ENCODE peak calls at places on chromosome 19, in six cellular contexts. D, P, N, Q, L and V are unnamed samples. For H3K4me1 and H3K36me3, the result is how much of the 10 kb centered on the place peaks cover.

GRCh38 chr19:19592690-19593089 is 25.8 kb downstream of the PBX4 start:
- DNase-seq in Q (no peak), D (no peak), N (no peak), P (no peak), L (no peak), V (no peak)

GRCh38 chr19:54795763-54796162 is 7.6 kb upstream of the KIR2DL4 start:
- DNase-seq in L (no peak), Q (no peak), D (no peak), N (no peak), P (no peak), V (no peak)

GRCh38 chr19:3073931-3074595 is 11.8 kb upstream of the TLE5 start:
- DNase-seq in N (no peak), P (peak), L (no peak), Q (peak), D (no peak), V (peak)

GRCh38 chr19:1267441-1268391 is 1.4 kb upstream of the CIRBP start:
- DNase-seq in Q (no peak), L (no peak), N (no peak), P (no peak), D (no peak), V (no peak)

GRCh38 chr19:2160384-2160783 is 3.3 kb upstream of the DOT1L start:
- DNase-seq in Q (no peak), D (no peak), P (no peak), N (no peak), L (no peak), V (no peak)

GRCh38 chr19:53365899-53366493 is 491 bp downstream of the ZNF525 start:
- DNase-seq in P (no peak), D (no peak), N (peak), L (peak), Q (peak), V (no peak)

GRCh38 chr19:44552324-44552723 is 22.8 kb upstream of the CEACAM20 start:
- DNase-seq in Q (peak), N (peak), L (peak), D (no peak), P (peak), V (no peak)

GRCh38 chr19:47310323-47310722 is 662 bp downstream of the C5AR1 start:
- DNase-seq in Q (no peak), D (no peak), P (no peak), N (no peak), L (no peak), V (no peak)

GRCh38 chr19:2428756-2429711 is 1.6 kb upstream of the TIMM13 start:
- DNase-seq in P (no peak), D (no peak), Q (no peak), L (no peak), N (no peak), V (no peak)

GRCh38 chr19:5632657-5633056 is 9.8 kb downstream of the SAFB start:
- DNase-seq in L (no peak), P (no peak), N (no peak), Q (peak), D (no peak), V (no peak)

GRCh38 chr19:58279042-58279924 is 528 bp downstream of the ZNF8 start:
- DNase-seq in D (no peak), L (peak), Q (peak), P (peak), N (peak), V (peak)

GRCh38 chr19:38375748-38376147 is 1.4 kb downstream of the PSMD8 start:
- DNase-seq in N (no peak), D (no peak), Q (no peak), L (peak), P (no peak), V (no peak)

GRCh38 chr19:30227661-30228112 is 144.5 kb upstream of the ZNF536 start:
- DNase-seq in D (no peak), L (peak), Q (peak), P (peak), N (peak), V (peak)

GRCh38 chr19:13342672-13343071 is 163.6 kb downstream of the CACNA1A start:
- DNase-seq in Q (no peak), D (no peak), L (no peak), N (no peak), P (no peak), V (no peak)

GRCh38 chr19:11378319-11379189 is 4.1 kb downstream of the SWSAP1 start:
- DNase-seq in N (peak), D (no peak), Q (peak), P (peak), L (peak), V (peak)

GRCh38 chr19:57382806-57383488 is 6.7 kb upstream of the ZNF548 start:
- DNase-seq in L (no peak), N (no peak), D (no peak), Q (no peak), P (no peak), V (no peak)

GRCh38 chr19:35270381-35270811 is 1.6 kb downstream of the USF2 start:
- DNase-seq in L (no peak), Q (no peak), P (no peak), N (no peak), D (no peak), V (no peak)
- H3K4me1 ChIP-seq in L (under half), Q (under half), P (under half), N (under half), D (under half), V (under half)

GRCh38 chr19:33093420-33094210 is 12.6 kb downstream of the GPATCH1 start:
- DNase-seq in P (no peak), L (no peak), D (no peak), Q (no peak), N (no peak), V (no peak)

GRCh38 chr19:33096005-33096404 is 15.0 kb downstream of the GPATCH1 start:
- DNase-seq in N (no peak), D (no peak), L (peak), P (no peak), Q (no peak), V (no peak)

GRCh38 chr19:33098023-33098652 is 17.2 kb downstream of the GPATCH1 start:
- DNase-seq in N (no peak), P (no peak), Q (peak), L (peak), D (no peak), V (no peak)

GRCh38 chr19:33090179-33090578 is 9.2 kb downstream of the GPATCH1 start:
- DNase-seq in L (no peak), D (no peak), Q (no peak), P (no peak), N (no peak), V (no peak)

DNA sequence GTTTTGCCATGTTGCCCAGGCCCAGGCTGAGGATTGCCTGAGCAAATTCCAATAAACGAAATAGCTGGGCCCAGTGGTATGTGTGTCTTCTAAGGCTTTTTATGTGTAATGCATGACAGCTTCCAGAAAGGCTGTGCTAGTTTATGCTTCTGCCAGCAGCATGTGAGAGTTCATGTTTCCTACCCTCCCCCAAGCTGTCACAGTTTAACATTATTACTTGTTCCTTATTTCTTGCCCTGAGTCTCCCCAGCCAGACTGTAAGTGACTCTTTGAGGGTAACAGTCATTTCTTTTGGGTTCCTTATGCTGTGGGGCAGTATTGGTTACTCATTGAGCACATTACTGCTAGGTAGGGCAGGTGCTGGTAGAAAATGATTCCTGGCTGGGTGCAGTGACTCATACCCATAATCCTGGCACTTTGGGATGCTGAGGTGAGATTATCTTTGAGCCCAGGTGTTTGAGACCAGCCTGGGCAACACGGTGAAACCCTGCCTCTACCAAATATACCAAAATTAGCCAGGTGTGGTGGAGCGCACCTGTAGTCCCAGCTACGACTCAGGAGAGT is 13.6 kb downstream of the GPATCH1 start:
- DNase-seq in Q (no peak), P (no peak), N (no peak), L (peak), D (no peak), V (no peak)
- H3K36me3 ChIP-seq in Q (under half), P (under half), N (under half), L (under half), D (half or more), V (under half)

GRCh38 chr19:4452230-4452990 is 5.2 kb downstream of the UBXN6 start:
- DNase-seq in P (no peak), N (no peak), Q (no peak), D (no peak), L (no peak), V (no peak)
- H3K27ac ChIP-seq in P (no peak), N (no peak), Q (no peak), D (no peak), L (no peak), V (peak)

GRCh38 chr19:48719263-48720171 is at the start of gene MAMSTR:
- DNase-seq in L (no peak), D (no peak), N (peak), Q (no peak), P (no peak), V (peak)

GRCh38 chr19:48722196-48722708 is 2.7 kb upstream of the MAMSTR start:
- DNase-seq in P (no peak), L (no peak), Q (no peak), D (no peak), N (no peak), V (no peak)

GRCh38 chr19:48718711-48719231 is 754 bp downstream of the MAMSTR start:
- DNase-seq in Q (no peak), L (no peak), D (no peak), N (peak), P (no peak), V (peak)

GRCh38 chr19:48720251-48720612 is 707 bp upstream of the MAMSTR start:
- DNase-seq in L (no peak), Q (no peak), P (no peak), D (no peak), N (no peak), V (no peak)

DNA sequence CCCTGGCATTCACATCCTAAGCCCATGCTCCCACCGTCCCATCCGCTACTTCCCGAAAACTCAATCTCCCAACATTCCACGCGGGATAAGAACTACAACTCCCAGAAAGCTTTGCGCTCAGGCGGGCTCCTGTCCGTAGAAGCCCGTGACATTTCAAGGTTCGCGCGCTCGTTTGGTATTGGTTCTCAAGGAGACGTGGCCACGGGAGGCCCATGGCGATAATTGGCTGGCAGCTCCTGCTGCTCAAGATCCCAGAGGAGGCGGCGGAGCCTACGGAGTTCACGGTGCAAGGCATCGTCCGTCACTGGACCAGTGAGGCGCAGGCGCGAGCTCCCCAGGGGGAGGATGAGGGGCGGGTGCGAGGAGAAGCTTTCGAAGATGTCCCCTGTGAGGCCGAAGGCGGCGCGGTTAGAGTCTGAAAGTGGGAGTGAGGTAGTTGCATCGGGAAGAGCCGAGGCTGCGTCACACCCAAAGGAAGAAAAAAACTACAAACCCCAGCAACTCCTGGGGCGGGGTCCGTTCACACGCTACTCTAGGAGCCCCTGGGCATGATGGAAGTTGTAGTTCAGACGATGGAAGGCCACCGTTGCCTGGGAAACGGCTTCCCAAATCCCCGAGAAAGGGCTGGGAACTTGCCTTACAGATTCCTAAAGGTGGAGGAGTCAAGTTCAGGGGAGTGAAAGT is 1.2 kb upstream of the MAMSTR start:
- DNase-seq in Q (peak), D (peak), P (peak), N (peak), L (peak), V (peak)
- H3K4me1 ChIP-seq in Q (under half), D (under half), P (under half), N (half or more), L (under half), V (half or more)

GRCh38 chr19:9621156-9622037 is at the start of gene ZNF561:
- DNase-seq in Q (peak), N (peak), D (peak), L (peak), P (peak), V (peak)

GRCh38 chr19:9610484-9611113 is 10.4 kb downstream of the ZNF561 start:
- DNase-seq in D (no peak), P (no peak), Q (no peak), L (no peak), N (no peak), V (no peak)

GRCh38 chr19:9620842-9621155 is 233 bp downstream of the ZNF561 start:
- DNase-seq in L (no peak), Q (no peak), D (no peak), P (no peak), N (no peak), V (no peak)

GRCh38 chr19:9615828-9616227 is 5.2 kb downstream of the ZNF561 start:
- DNase-seq in P (no peak), Q (no peak), N (no peak), D (no peak), L (no peak), V (no peak)
- H3K36me3 ChIP-seq in P (under half), Q (half or more), N (under half), D (half or more), L (half or more), V (half or more)

DNA sequence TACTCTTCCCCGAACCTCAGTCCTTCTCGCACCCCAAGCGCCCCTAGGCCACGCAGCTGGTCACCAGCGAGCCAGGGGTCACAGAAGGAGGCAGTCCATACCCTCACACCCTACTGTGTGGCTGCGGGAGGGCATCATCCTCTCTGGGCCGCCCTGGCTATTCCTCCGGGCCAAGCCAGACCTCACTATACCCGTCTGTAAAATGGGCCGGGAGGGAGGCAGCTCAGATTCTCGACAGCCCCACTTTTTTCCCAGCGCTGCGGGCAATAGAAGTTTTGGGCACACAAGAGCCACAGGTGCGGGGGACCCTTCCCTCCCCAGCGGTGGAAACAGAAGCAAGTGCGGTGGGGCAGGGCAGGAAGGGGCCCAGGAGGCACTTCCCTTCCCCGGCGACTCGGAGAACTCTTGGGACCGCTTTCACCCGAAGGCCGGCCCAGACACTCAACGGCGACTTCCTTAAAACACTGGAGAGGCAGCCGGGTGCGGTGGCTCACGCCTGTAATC is 5.6 kb upstream of the ARRDC2 start:
- DNase-seq in Q (no peak), L (no peak), N (peak), D (no peak), P (no peak), V (peak)
- H3K27ac ChIP-seq in Q (peak), L (no peak), N (peak), D (peak), P (no peak), V (no peak)

GRCh38 chr19:7700128-7700470 is 1.8 kb downstream of the FCER2 start:
- DNase-seq in D (no peak), Q (no peak), L (no peak), P (no peak), N (no peak), V (no peak)

GRCh38 chr19:7698583-7698982 is 3.3 kb downstream of the FCER2 start:
- DNase-seq in P (no peak), N (no peak), Q (no peak), L (no peak), D (no peak), V (no peak)

GRCh38 chr19:7699422-7700127 is 2.4 kb downstream of the FCER2 start:
- DNase-seq in P (no peak), D (no peak), N (no peak), Q (no peak), L (peak), V (no peak)

GRCh38 chr19:7699003-7699402 is 2.9 kb downstream of the FCER2 start:
- DNase-seq in N (no peak), D (no peak), L (no peak), P (no peak), Q (no peak), V (no peak)

GRCh38 chr19:7697721-7698287 is 4.1 kb downstream of the FCER2 start:
- DNase-seq in N (no peak), Q (no peak), P (no peak), L (no peak), D (no peak), V (no peak)
- H3K4me1 ChIP-seq in N (under half), Q (under half), P (under half), L (under half), D (under half), V (under half)